ENCODE peak calls at places on chromosomes 12 and 14, in four cellular contexts. One of them, this sample, is unnamed.

GRCh38 chr14:29892327-29892726 is 35.3 kb downstream of the PRKD1 start:
- DNase-seq in GM13977: no peak
- DNase-seq in D721Med: no peak
- DNase-seq in GF-D8: no peak
- DNase-seq in this sample: no peak

GRCh38 chr12:121184425-121184824 is 25.5 kb upstream of the P2RX4 start:
- DNase-seq in D721Med: no peak
- DNase-seq in GM13977: no peak
- DNase-seq in GF-D8: no peak
- DNase-seq in this sample: no peak

GRCh38 chr12:12685305-12685704 is 10.7 kb downstream of the GPR19 start:
- DNase-seq in GM13977: no peak
- DNase-seq in GF-D8: no peak
- DNase-seq in D721Med: no peak
- DNase-seq in this sample: no peak

GRCh38 chr12:209851-210250 is 4.1 kb downstream of the SLC6A12 start:
- DNase-seq in GM13977: no peak
- DNase-seq in D721Med: no peak
- DNase-seq in GF-D8: no peak
- DNase-seq in this sample: no peak

GRCh38 chr12:114355389-114356088 is 50.4 kb downstream of the TBX5 start:
- DNase-seq in GF-D8: no peak
- DNase-seq in D721Med: no peak
- DNase-seq in GM13977: no peak
- DNase-seq in this sample: no peak

GRCh38 chr14:20413785-20414117 is 450 bp upstream of the TEP1 start:
- DNase-seq in D721Med: no peak
- DNase-seq in GF-D8: no peak
- DNase-seq in GM13977: no peak
- DNase-seq in this sample: no peak

GRCh38 chr14:60085085-60085484 is 6.6 kb upstream of the PCNX4 start:
- DNase-seq in GF-D8: no peak
- DNase-seq in D721Med: no peak
- DNase-seq in GM13977: no peak
- DNase-seq in this sample: no peak

GRCh38 chr12:5988659-5989116 is 43.6 kb upstream of the ANO2 start:
- DNase-seq in D721Med: peak
- DNase-seq in GM13977: peak
- DNase-seq in GF-D8: no peak
- DNase-seq in this sample: no peak

GRCh38 chr14:94005324-94005723 is 8.2 kb downstream of the CCDC197 start:
- DNase-seq in GM13977: peak
- DNase-seq in GF-D8: no peak
- DNase-seq in D721Med: no peak
- DNase-seq in this sample: no peak

GRCh38 chr12:100329800-100330199 is 27.1 kb upstream of the SLC17A8 start:
- DNase-seq in GM13977: peak
- DNase-seq in GF-D8: no peak
- DNase-seq in D721Med: no peak
- DNase-seq in this sample: no peak

GRCh38 chr12:98618952-98619351 is 25.5 kb downstream of the SLC25A3 start:
- DNase-seq in GF-D8: peak
- DNase-seq in GM13977: no peak
- DNase-seq in D721Med: no peak
- DNase-seq in this sample: no peak

This sample was measured in BJ.